ENCODE peak calls at places on chromosome 14, in six cellular contexts. One of them, this sample, is unnamed.

GRCh38 chr14:55430024-55430690 is 10.3 kb downstream of the TBPL2 start:
- DNase-seq in WTC11: no peak
- DNase-seq in effector memory CD4-positive, alpha-beta T cell: peak
- DNase-seq in HEK293T: peak
- DNase-seq in left cardiac atrium: no peak
- DNase-seq in PC-3: peak
- DNase-seq in this sample: peak

GRCh38 chr14:101362529-101363260 is 198.6 kb upstream of the DIO3 start:
- DNase-seq in WTC11: no peak
- DNase-seq in effector memory CD4-positive, alpha-beta T cell: no peak
- DNase-seq in HEK293T: no peak
- DNase-seq in left cardiac atrium: no peak
- DNase-seq in PC-3: no peak
- DNase-seq in this sample: no peak

GRCh38 chr14:63614964-63615363 is 26.7 kb downstream of the WDR89 start:
- DNase-seq in WTC11: no peak
- DNase-seq in effector memory CD4-positive, alpha-beta T cell: no peak
- DNase-seq in HEK293T: no peak
- DNase-seq in left cardiac atrium: no peak
- DNase-seq in PC-3: peak
- DNase-seq in this sample: peak

GRCh38 chr14:60266021-60266937 is 17.3 kb downstream of the PPM1A start:
- DNase-seq in WTC11: peak
- DNase-seq in effector memory CD4-positive, alpha-beta T cell: no peak
- DNase-seq in HEK293T: peak
- DNase-seq in left cardiac atrium: no peak
- DNase-seq in PC-3: peak
- DNase-seq in this sample: no peak

GRCh38 chr14:24965934-24966593 is 83.9 kb downstream of the STXBP6 start:
- DNase-seq in WTC11: no peak
- DNase-seq in effector memory CD4-positive, alpha-beta T cell: no peak
- DNase-seq in HEK293T: no peak
- DNase-seq in left cardiac atrium: peak
- DNase-seq in PC-3: no peak
- DNase-seq in this sample: peak

GRCh38 chr14:76826122-76826521 is at the start of gene LRRC74A:
- DNase-seq in WTC11: no peak
- DNase-seq in effector memory CD4-positive, alpha-beta T cell: no peak
- DNase-seq in HEK293T: no peak
- DNase-seq in left cardiac atrium: no peak
- DNase-seq in PC-3: peak
- DNase-seq in this sample: no peak

GRCh38 chr14:99556134-99556791 is 47.7 kb downstream of the CCDC85C start:
- DNase-seq in WTC11: no peak
- DNase-seq in effector memory CD4-positive, alpha-beta T cell: no peak
- DNase-seq in HEK293T: no peak
- DNase-seq in left cardiac atrium: no peak
- DNase-seq in PC-3: no peak
- DNase-seq in this sample: no peak

GRCh38 chr14:58912287-58912686 is 274.5 kb downstream of the DACT1 start:
- DNase-seq in WTC11: no peak
- DNase-seq in effector memory CD4-positive, alpha-beta T cell: no peak
- DNase-seq in HEK293T: no peak
- DNase-seq in left cardiac atrium: no peak
- DNase-seq in PC-3: no peak
- DNase-seq in this sample: no peak

GRCh38 chr14:104552738-104553125 is 26.8 kb upstream of the C14orf180 start:
- DNase-seq in WTC11: peak
- DNase-seq in effector memory CD4-positive, alpha-beta T cell: no peak
- DNase-seq in HEK293T: no peak
- DNase-seq in left cardiac atrium: peak
- DNase-seq in PC-3: no peak
- DNase-seq in this sample: no peak